ENCODE peak calls at places on chromosome 21, in seven cellular contexts. One of them, this sample, is unnamed.

GRCh38 chr21:39681845-39682244 is 63.1 kb upstream of the IGSF5 start:
- DNase-seq in adrenal gland: no peak
- DNase-seq in tibial artery: no peak
- DNase-seq in PC-3: no peak
- DNase-seq in mesothelial cell of epicardium: no peak
- DNase-seq in A549: peak
- DNase-seq in HCT116: no peak
- DNase-seq in this sample: no peak

GRCh38 chr21:39164523-39164922 is 18.7 kb downstream of the PSMG1 start:
- DNase-seq in adrenal gland: no peak
- DNase-seq in tibial artery: no peak
- DNase-seq in PC-3: no peak
- DNase-seq in mesothelial cell of epicardium: no peak
- DNase-seq in A549: no peak
- DNase-seq in HCT116: no peak
- DNase-seq in this sample: no peak

GRCh38 chr21:32481875-32482408 is 69.4 kb downstream of the EVA1C start:
- DNase-seq in adrenal gland: no peak
- DNase-seq in tibial artery: no peak
- DNase-seq in PC-3: no peak
- DNase-seq in mesothelial cell of epicardium: no peak
- DNase-seq in A549: no peak
- DNase-seq in HCT116: no peak
- DNase-seq in this sample: no peak

GRCh38 chr21:29072873-29073221 is 601 bp downstream of the CCT8 start:
- DNase-seq in adrenal gland: no peak
- DNase-seq in tibial artery: no peak
- DNase-seq in PC-3: peak
- DNase-seq in mesothelial cell of epicardium: no peak
- DNase-seq in A549: peak
- DNase-seq in HCT116: no peak
- DNase-seq in this sample: no peak

GRCh38 chr21:19999369-20000272 is 998.6 kb upstream of the NCAM2 start:
- DNase-seq in adrenal gland: no peak
- DNase-seq in tibial artery: no peak
- DNase-seq in PC-3: no peak
- DNase-seq in mesothelial cell of epicardium: no peak
- DNase-seq in A549: no peak
- DNase-seq in HCT116: no peak
- DNase-seq in this sample: no peak

GRCh38 chr21:39451332-39452206 is at the start of gene SH3BGR:
- DNase-seq in adrenal gland: no peak
- DNase-seq in tibial artery: peak
- DNase-seq in PC-3: peak
- DNase-seq in mesothelial cell of epicardium: no peak
- DNase-seq in A549: no peak
- DNase-seq in HCT116: no peak
- DNase-seq in this sample: no peak

GRCh38 chr21:38777521-38777920 is 28.2 kb upstream of the ETS2 start:
- DNase-seq in adrenal gland: no peak
- DNase-seq in tibial artery: no peak
- DNase-seq in PC-3: no peak
- DNase-seq in mesothelial cell of epicardium: no peak
- DNase-seq in A549: no peak
- DNase-seq in HCT116: no peak
- DNase-seq in this sample: no peak

GRCh38 chr21:15978158-15978805 is 248.5 kb downstream of the USP25 start:
- DNase-seq in adrenal gland: no peak
- DNase-seq in tibial artery: no peak
- DNase-seq in PC-3: no peak
- DNase-seq in mesothelial cell of epicardium: no peak
- DNase-seq in A549: no peak
- DNase-seq in HCT116: no peak
- DNase-seq in this sample: no peak

GRCh38 chr21:28442624-28443023 is 550.1 kb downstream of the LTN1 start:
- DNase-seq in adrenal gland: no peak
- DNase-seq in tibial artery: no peak
- DNase-seq in PC-3: peak
- DNase-seq in mesothelial cell of epicardium: no peak
- DNase-seq in A549: no peak
- DNase-seq in HCT116: no peak
- DNase-seq in this sample: no peak

GRCh38 chr21:38910390-38911008 is 104.8 kb downstream of the ETS2 start:
- DNase-seq in adrenal gland: peak
- DNase-seq in tibial artery: no peak
- DNase-seq in PC-3: peak
- DNase-seq in mesothelial cell of epicardium: no peak
- DNase-seq in A549: peak
- DNase-seq in HCT116: peak
- DNase-seq in this sample: no peak

GRCh38 chr21:38807481-38807880 is 1.8 kb downstream of the ETS2 start:
- DNase-seq in adrenal gland: no peak
- DNase-seq in tibial artery: no peak
- DNase-seq in PC-3: no peak
- DNase-seq in mesothelial cell of epicardium: no peak
- DNase-seq in A549: no peak
- DNase-seq in HCT116: no peak
- DNase-seq in this sample: no peak

GRCh38 chr21:14273736-14274538 is 58.0 kb downstream of the RBM11 start:
- DNase-seq in adrenal gland: peak
- DNase-seq in tibial artery: no peak
- DNase-seq in PC-3: no peak
- DNase-seq in mesothelial cell of epicardium: no peak
- DNase-seq in A549: no peak
- DNase-seq in HCT116: no peak
- DNase-seq in this sample: no peak

GRCh38 chr21:40819262-40819661 is 27.7 kb downstream of the DSCAM start:
- DNase-seq in adrenal gland: no peak
- DNase-seq in tibial artery: no peak
- DNase-seq in PC-3: no peak
- DNase-seq in mesothelial cell of epicardium: no peak
- DNase-seq in A549: no peak
- DNase-seq in HCT116: no peak
- DNase-seq in this sample: no peak

GRCh38 chr21:30138483-30138882 is 28.1 kb downstream of the CLDN17 start:
- DNase-seq in adrenal gland: no peak
- DNase-seq in tibial artery: no peak
- DNase-seq in PC-3: no peak
- DNase-seq in mesothelial cell of epicardium: no peak
- DNase-seq in A549: no peak
- DNase-seq in HCT116: no peak
- DNase-seq in this sample: no peak

GRCh38 chr21:45447821-45448220 is 42.9 kb downstream of the COL18A1 start:
- DNase-seq in adrenal gland: no peak
- DNase-seq in tibial artery: no peak
- DNase-seq in PC-3: peak
- DNase-seq in mesothelial cell of epicardium: no peak
- DNase-seq in A549: no peak
- DNase-seq in HCT116: no peak
- DNase-seq in this sample: no peak
- TF ChIP-seq CTCF in adrenal gland: no peak
- TF ChIP-seq CTCF in tibial artery: no peak
- TF ChIP-seq CTCF in PC-3: no peak
- TF ChIP-seq CTCF in mesothelial cell of epicardium: no peak
- TF ChIP-seq CTCF in A549: no peak
- TF ChIP-seq CTCF in HCT116: no peak
- TF ChIP-seq CTCF in this sample: no peak

GRCh38 chr21:25670726-25671125 is 31.7 kb downstream of the JAM2 start:
- DNase-seq in adrenal gland: no peak
- DNase-seq in tibial artery: no peak
- DNase-seq in PC-3: no peak
- DNase-seq in mesothelial cell of epicardium: no peak
- DNase-seq in A549: no peak
- DNase-seq in HCT116: no peak
- DNase-seq in this sample: no peak
- TF ChIP-seq CTCF in adrenal gland: no peak
- TF ChIP-seq CTCF in tibial artery: no peak
- TF ChIP-seq CTCF in PC-3: no peak
- TF ChIP-seq CTCF in mesothelial cell of epicardium: no peak
- TF ChIP-seq CTCF in A549: no peak
- TF ChIP-seq CTCF in HCT116: no peak
- TF ChIP-seq CTCF in this sample: no peak

DNA sequence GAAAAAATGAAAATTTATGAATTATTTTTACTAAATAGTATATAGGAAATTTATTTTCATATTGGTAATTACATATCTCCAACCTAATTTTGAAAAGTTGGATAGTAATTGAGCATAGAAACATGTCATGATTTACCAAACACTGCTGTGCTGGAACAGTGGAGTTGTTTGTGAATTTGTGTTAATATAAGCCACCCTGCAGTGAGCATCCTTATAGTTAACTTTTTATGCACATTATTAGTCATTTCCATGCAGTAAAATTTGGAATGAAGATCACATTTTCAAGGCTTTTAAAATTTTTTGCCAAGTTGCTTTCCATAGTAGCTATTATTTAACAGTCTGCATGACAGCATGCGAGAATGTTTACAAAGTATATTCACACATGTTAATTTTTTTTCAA is 78.3 kb downstream of the VPS26C start:
- DNase-seq in adrenal gland: no peak
- DNase-seq in tibial artery: no peak
- DNase-seq in PC-3: peak
- DNase-seq in mesothelial cell of epicardium: no peak
- DNase-seq in A549: no peak
- DNase-seq in HCT116: no peak
- DNase-seq in this sample: no peak
- TF ChIP-seq CTCF in adrenal gland: no peak
- TF ChIP-seq CTCF in tibial artery: no peak
- TF ChIP-seq CTCF in PC-3: no peak
- TF ChIP-seq CTCF in mesothelial cell of epicardium: no peak
- TF ChIP-seq CTCF in A549: no peak
- TF ChIP-seq CTCF in HCT116: no peak
- TF ChIP-seq CTCF in this sample: no peak

GRCh38 chr21:33890187-33890586 is 25.4 kb downstream of the ATP5PO start:
- DNase-seq in adrenal gland: no peak
- DNase-seq in tibial artery: no peak
- DNase-seq in PC-3: no peak
- DNase-seq in mesothelial cell of epicardium: no peak
- DNase-seq in A549: no peak
- DNase-seq in HCT116: no peak
- DNase-seq in this sample: no peak

GRCh38 chr21:33893917-33894316 is 21.7 kb downstream of the ATP5PO start:
- DNase-seq in adrenal gland: no peak
- DNase-seq in tibial artery: no peak
- DNase-seq in PC-3: no peak
- DNase-seq in mesothelial cell of epicardium: no peak
- DNase-seq in A549: no peak
- DNase-seq in HCT116: no peak
- DNase-seq in this sample: no peak

GRCh38 chr21:33895356-33895755 is 20.2 kb downstream of the ATP5PO start:
- DNase-seq in adrenal gland: no peak
- DNase-seq in tibial artery: no peak
- DNase-seq in PC-3: no peak
- DNase-seq in mesothelial cell of epicardium: no peak
- DNase-seq in A549: no peak
- DNase-seq in HCT116: no peak
- DNase-seq in this sample: no peak

GRCh38 chr21:33894736-33895288 is 20.8 kb downstream of the ATP5PO start:
- DNase-seq in adrenal gland: peak
- DNase-seq in tibial artery: peak
- DNase-seq in PC-3: peak
- DNase-seq in mesothelial cell of epicardium: peak
- DNase-seq in A549: peak
- DNase-seq in HCT116: peak
- DNase-seq in this sample: peak

DNA sequence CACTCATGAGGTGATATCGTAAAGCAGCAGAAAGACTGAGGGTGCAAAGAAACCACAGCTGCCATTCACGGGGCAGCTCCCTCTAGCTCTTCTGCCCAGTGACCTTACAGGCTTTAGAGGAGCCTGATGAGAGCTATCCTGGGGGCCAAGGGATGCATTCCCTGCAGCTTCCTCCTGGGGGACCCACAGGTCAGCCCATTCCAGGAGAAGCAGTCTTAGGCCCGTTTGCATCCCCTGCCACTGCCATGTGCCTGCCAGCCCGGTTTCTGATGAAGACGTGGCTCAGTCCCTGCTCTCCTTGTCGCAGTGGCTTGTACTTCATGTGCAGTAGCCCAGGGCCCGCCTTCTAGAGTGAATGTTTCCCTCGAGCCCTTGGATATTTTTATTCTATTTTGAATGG is 22.8 kb downstream of the ATP5PO start:
- DNase-seq in adrenal gland: no peak
- DNase-seq in tibial artery: no peak
- DNase-seq in PC-3: no peak
- DNase-seq in mesothelial cell of epicardium: no peak
- DNase-seq in A549: peak
- DNase-seq in HCT116: no peak
- DNase-seq in this sample: no peak
- TF ChIP-seq CTCF in adrenal gland: no peak
- TF ChIP-seq CTCF in tibial artery: no peak
- TF ChIP-seq CTCF in PC-3: peak
- TF ChIP-seq CTCF in mesothelial cell of epicardium: no peak
- TF ChIP-seq CTCF in A549: no peak
- TF ChIP-seq CTCF in HCT116: peak
- TF ChIP-seq CTCF in this sample: no peak

GRCh38 chr21:17688912-17689874 is 76.5 kb upstream of the BTG3 start:
- DNase-seq in adrenal gland: peak
- DNase-seq in tibial artery: no peak
- DNase-seq in PC-3: peak
- DNase-seq in mesothelial cell of epicardium: peak
- DNase-seq in A549: peak
- DNase-seq in HCT116: peak
- DNase-seq in this sample: no peak
- TF ChIP-seq CTCF in adrenal gland: no peak
- TF ChIP-seq CTCF in tibial artery: no peak
- TF ChIP-seq CTCF in PC-3: peak
- TF ChIP-seq CTCF in mesothelial cell of epicardium: peak
- TF ChIP-seq CTCF in A549: peak
- TF ChIP-seq CTCF in HCT116: peak
- TF ChIP-seq CTCF in this sample: peak

DNA sequence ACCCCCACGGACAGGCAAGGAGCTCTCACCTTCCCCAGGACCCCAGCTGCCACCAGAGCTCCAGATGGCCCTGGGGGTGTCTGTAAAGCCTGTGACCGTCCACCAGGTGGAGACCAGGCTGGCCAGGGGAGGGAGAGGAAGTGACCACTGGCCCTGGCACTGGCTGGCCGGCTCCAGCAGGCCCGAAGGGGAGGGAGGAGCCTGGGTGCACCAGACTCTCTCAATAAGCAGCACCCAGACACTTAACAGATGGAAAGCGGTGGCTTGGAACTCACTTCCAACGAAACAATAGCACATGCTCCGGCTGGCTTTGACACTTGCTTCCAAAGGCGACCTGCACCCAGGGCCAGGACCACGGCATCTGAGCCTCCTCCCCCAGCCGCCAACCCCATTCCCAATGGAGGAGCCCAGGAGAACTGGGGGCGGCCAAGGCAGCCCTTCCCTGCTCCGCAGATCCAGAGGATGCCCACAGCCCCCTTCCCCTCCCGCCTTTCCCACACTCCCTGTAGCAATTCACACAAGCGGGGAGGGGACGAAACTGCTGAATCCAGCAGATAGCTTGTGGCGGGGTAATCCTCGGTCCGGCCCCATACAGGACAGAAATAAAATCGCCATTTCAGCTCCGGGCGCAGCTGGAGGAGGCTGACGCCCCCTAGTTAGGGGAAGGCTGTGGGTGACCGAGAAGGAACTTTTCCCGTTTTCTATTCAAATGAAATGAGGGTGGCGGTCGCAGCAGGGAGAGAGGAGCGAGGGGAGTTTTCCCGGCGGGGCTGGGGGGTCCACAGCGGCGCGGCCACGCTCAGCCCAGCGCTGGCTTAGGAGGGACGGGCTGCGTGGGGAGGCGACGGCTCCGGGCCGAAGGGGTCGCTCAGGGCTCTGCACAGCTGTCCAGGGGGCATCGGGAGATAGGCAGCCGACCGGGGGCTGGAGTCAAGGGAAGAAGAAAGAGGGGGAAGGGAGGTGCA is 612 bp upstream of the PDE9A start:
- DNase-seq in adrenal gland: peak
- DNase-seq in tibial artery: peak
- DNase-seq in PC-3: peak
- DNase-seq in mesothelial cell of epicardium: no peak
- DNase-seq in A549: peak
- DNase-seq in HCT116: no peak
- DNase-seq in this sample: no peak
- TF ChIP-seq CTCF in adrenal gland: peak
- TF ChIP-seq CTCF in tibial artery: peak
- TF ChIP-seq CTCF in PC-3: peak
- TF ChIP-seq CTCF in mesothelial cell of epicardium: peak
- TF ChIP-seq CTCF in A549: peak
- TF ChIP-seq CTCF in HCT116: peak
- TF ChIP-seq CTCF in this sample: no peak

This sample was measured in GM13976.